ENCODE peak calls at places on chromosomes 7 and 10, in nine cellular contexts. G, M, S, V, E, R, F, Z and Y are unnamed samples.

GRCh38 chr10:117186832-117187615 is 10.3 kb upstream of the KCNK18 start:
- DNase-seq in E (no peak), F (no peak), Z (no peak), V (no peak), R (no peak), G (peak; percentile 0), M (no peak), S (no peak), Y (no peak)

GRCh38 chr7:21526007-21526406 is 16.8 kb upstream of the DNAH11 start:
- DNase-seq in G (no peak), V (no peak), Z (no peak), F (no peak), E (no peak), S (peak; percentile 18), M (no peak), R (no peak), Y (no peak)

GRCh38 chr7:137018468-137018867 is 150.0 kb downstream of the CHRM2 start:
- DNase-seq in E (no peak), S (no peak), G (no peak), R (no peak), F (no peak), Z (no peak), M (no peak), V (no peak), Y (no peak)

GRCh38 chr10:79102056-79102874 is 33.5 kb downstream of the ZMIZ1 start:
- DNase-seq in F (peak; percentile 94), M (no peak), R (peak; percentile 81), E (no peak), V (no peak), S (peak; percentile 35), Z (peak; percentile 50), G (peak; percentile 93), Y (peak; percentile 78)

GRCh38 chr10:71581376-71581775 is 138.2 kb downstream of the C10orf105 start:
- DNase-seq in E (no peak), R (no peak), F (no peak), G (no peak), Z (no peak), V (no peak), M (no peak), S (no peak), Y (no peak)

GRCh38 chr10:88299787-88300186 is 283.3 kb downstream of the RNLS start:
- DNase-seq in Z (no peak), F (no peak), E (no peak), G (no peak), M (no peak), S (no peak), R (no peak), V (no peak), Y (no peak)

GRCh38 chr10:14382022-14382421 is 51.3 kb upstream of the FRMD4A start:
- DNase-seq in E (no peak), S (peak; percentile 66), V (no peak), R (no peak), F (no peak), Z (no peak), G (no peak), M (no peak), Y (no peak)

GRCh38 chr7:157567666-157568065 is 230.9 kb downstream of the DNAJB6 start:
- DNase-seq in F (no peak), G (peak; percentile 56), Z (no peak), V (no peak), R (no peak), S (no peak), E (no peak), M (no peak), Y (no peak)

GRCh38 chr10:14779053-14779649 is 4.5 kb upstream of the FAM107B start:
- DNase-seq in F (no peak), R (no peak), E (no peak), S (no peak), M (no peak), Z (no peak), G (no peak), V (no peak), Y (no peak)

GRCh38 chr10:130686680-130687300 is 550.6 kb downstream of the GLRX3 start:
- DNase-seq in F (peak; percentile 23), G (no peak), S (no peak), E (no peak), M (no peak), V (no peak), R (peak; percentile 66), Z (peak; percentile 7), Y (peak; percentile 54)

GRCh38 chr10:50531388-50532077 is 92.2 kb downstream of the SGMS1 start:
- DNase-seq in R (no peak), E (no peak), G (no peak), V (no peak), S (no peak), M (no peak), Z (no peak), F (no peak), Y (no peak)

GRCh38 chr10:62048919-62049636 is 147.6 kb downstream of the ARID5B start:
- DNase-seq in M (peak; percentile 67), Z (peak; percentile 48), F (peak; percentile 69), E (peak; percentile 98), R (peak; percentile 92), V (peak; percentile 94), G (peak; percentile 96), S (peak; percentile 95), Y (peak; percentile 96)

GRCh38 chr7:103851357-103851756 is 138.1 kb downstream of the RELN start:
- DNase-seq in E (no peak), M (no peak), F (no peak), S (peak; percentile 7), R (no peak), V (no peak), G (no peak), Z (no peak), Y (no peak)

GRCh38 chr10:31620236-31621151 is 301.5 kb downstream of the ZEB1 start:
- DNase-seq in F (peak; percentile 38), R (no peak), V (peak; percentile 88), G (peak; percentile 89), M (no peak), Z (peak; percentile 42), E (no peak), S (peak; percentile 36), Y (peak; percentile 46)

GRCh38 chr7:81036041-81036440 is 117.2 kb upstream of the SEMA3C start:
- DNase-seq in V (no peak), E (no peak), Z (no peak), G (no peak), R (no peak), F (no peak), M (no peak), S (no peak), Y (no peak)

GRCh38 chr7:131300572-131301466 is 26.9 kb upstream of the MKLN1 start:
- DNase-seq in V (no peak), R (no peak), E (no peak), M (no peak), Z (no peak), F (no peak), S (no peak), G (no peak), Y (no peak)

GRCh38 chr10:23408330-23408976 is 30.4 kb upstream of the OTUD1 start:
- DNase-seq in M (no peak), F (no peak), R (no peak), S (no peak), E (no peak), Z (no peak), V (no peak), G (no peak), Y (no peak)

GRCh38 chr7:158353606-158354570 is 233.7 kb downstream of the PTPRN2 start:
- DNase-seq in R (peak; percentile 43), Z (peak; percentile 71), F (no peak), E (no peak), S (no peak), G (peak; percentile 14), V (no peak), M (no peak), Y (peak; percentile 42)

GRCh38 chr7:19284596-19285300 is 139.5 kb upstream of the FERD3L start:
- DNase-seq in G (no peak), V (no peak), R (no peak), M (no peak), Z (no peak), E (no peak), S (no peak), F (no peak), Y (no peak)

GRCh38 chr10:3856593-3856992 is 71.6 kb upstream of the KLF6 start:
- DNase-seq in M (no peak), E (no peak), F (no peak), G (no peak), S (no peak), R (no peak), Z (no peak), V (no peak), Y (no peak)
- TF ChIP-seq POLR2A in M (no peak), E (no peak), F (no peak), G (no peak), S (no peak), R (no peak), Z (no peak), V (no peak), Y (no peak)

GRCh38 chr7:155466142-155466813 is 8.3 kb downstream of the EN2 start:
- DNase-seq in V (no peak), G (peak; percentile 58), E (no peak), Z (no peak), S (no peak), F (no peak), R (no peak), M (no peak), Y (no peak)
- H3K27me3 ChIP-seq in V (peaks cover 99% of the 10 kb centered on the region), G (peaks cover 72% of the 10 kb centered on the region), E (peaks cover 29% of the 10 kb centered on the region), Z (peaks cover 84% of the 10 kb centered on the region), S (peaks cover 86% of the 10 kb centered on the region), F (peaks cover 83% of the 10 kb centered on the region), R (peaks cover 99% of the 10 kb centered on the region), M (peaks cover 86% of the 10 kb centered on the region), Y (no peaks in the 10 kb centered on the region)

GRCh38 chr7:154426778-154427177 is 374.6 kb downstream of the DPP6 start:
- DNase-seq in Z (no peak), G (no peak), M (no peak), E (no peak), R (no peak), F (no peak), V (no peak), S (no peak), Y (no peak)
- TF ChIP-seq POLR2A in Z (no peak), G (no peak), M (no peak), E (no peak), R (no peak), F (no peak), V (no peak), S (no peak), Y (no peak)

DNA sequence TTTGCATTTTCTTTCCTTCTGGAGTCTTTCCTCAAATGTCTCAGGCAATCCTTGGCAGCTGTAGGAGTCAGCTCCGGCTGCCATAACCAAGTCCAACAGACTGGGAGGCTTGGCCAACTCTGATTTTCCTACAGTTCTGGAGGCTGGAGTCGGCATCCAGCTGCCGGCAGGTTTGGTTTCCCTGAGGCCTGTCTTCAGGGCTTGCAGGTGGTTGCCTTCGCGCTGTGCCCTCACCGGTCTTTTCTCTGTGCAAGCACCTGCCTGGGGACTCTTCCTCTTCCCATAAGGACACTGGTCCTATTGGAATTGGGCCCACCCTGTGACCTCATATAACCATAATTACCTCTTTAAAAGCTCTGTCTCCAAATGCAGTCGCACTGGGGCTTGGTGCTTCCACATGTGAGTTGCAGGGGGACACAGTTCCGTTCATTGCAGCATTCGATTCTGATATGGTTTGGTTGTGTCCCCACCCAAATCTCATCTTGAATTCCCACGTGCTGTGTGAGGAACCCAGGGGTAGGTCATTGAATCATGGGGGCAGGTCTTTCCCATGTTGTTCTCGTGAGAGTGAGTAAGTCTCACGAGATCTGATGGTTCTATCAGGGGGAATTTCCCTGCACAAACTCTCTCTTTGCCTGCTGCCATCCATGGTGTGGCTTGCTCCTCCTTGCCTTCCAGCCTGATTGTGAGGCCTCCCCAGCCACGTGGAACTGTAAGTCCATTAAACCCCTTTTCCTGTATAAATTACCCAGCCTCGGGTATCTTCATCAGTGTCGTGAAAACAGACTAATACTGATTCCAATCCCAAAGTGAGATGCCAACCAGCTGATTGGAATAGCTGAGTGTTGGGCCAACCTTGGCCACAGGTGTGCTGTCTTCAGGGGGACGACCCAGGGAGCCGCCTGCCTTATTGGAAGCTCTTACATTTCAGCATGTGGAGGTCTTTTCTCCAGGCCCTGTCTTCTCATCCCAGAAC is 7.9 kb downstream of the GALNTL5 start:
- DNase-seq in F (no peak), R (no peak), G (no peak), E (peak; percentile 83), S (no peak), M (no peak), Z (no peak), V (no peak), Y (no peak)
- H3K27me3 ChIP-seq in F (no peaks in the 10 kb centered on the region), R (no peaks in the 10 kb centered on the region), G (no peaks in the 10 kb centered on the region), E (no peaks in the 10 kb centered on the region), S (peaks cover 3% of the 10 kb centered on the region), M (no peaks in the 10 kb centered on the region), Z (peaks cover 35% of the 10 kb centered on the region), V (no peaks in the 10 kb centered on the region), Y (no peaks in the 10 kb centered on the region)